ENCODE peak calls at places on chromosomes 11 and 22, in ten cellular contexts. B, T, O, F, P, J, W, U, Y and A are unnamed samples. For H3K9me3, the result is how much of the 10 kb centered on the place peaks cover.

GRCh38 chr11:3169952-3170755 is 5.0 kb upstream of the OSBPL5 start:
- DNase-seq in B (no peak), T (no peak), O (peak), F (no peak), P (no peak), J (no peak), W (no peak), U (no peak), Y (no peak), A (no peak)

GRCh38 chr11:64251722-64251985 is 324 bp downstream of the PLCB3 start:
- DNase-seq in B (no peak), T (no peak), O (no peak), F (no peak), P (no peak), J (no peak), W (peak), U (no peak), Y (no peak), A (no peak)

GRCh38 chr22:27335102-27335660 is 466.4 kb downstream of the MN1 start:
- DNase-seq in B (no peak), T (no peak), O (no peak), F (no peak), P (no peak), J (peak), W (no peak), U (no peak), Y (no peak), A (no peak)

GRCh38 chr11:63610604-63611394 is 3.4 kb downstream of the PLAAT3 start:
- DNase-seq in B (no peak), T (no peak), O (no peak), F (no peak), P (no peak), J (peak), W (no peak), U (no peak), Y (peak), A (peak)

GRCh38 chr11:2868604-2869526 is 16.7 kb downstream of the CDKN1C start:
- DNase-seq in B (no peak), T (no peak), O (no peak), F (no peak), P (no peak), J (no peak), W (no peak), U (no peak), Y (no peak), A (no peak)

GRCh38 chr11:60950933-60951610 is 904 bp downstream of the SLC15A3 start:
- DNase-seq in B (no peak), T (no peak), O (no peak), F (no peak), P (no peak), J (peak), W (no peak), U (peak), Y (no peak), A (peak)

GRCh38 chr11:123654566-123655081 is at the start of gene SCN3B:
- DNase-seq in B (peak), T (peak), O (peak), F (no peak), P (no peak), J (peak), W (peak), U (peak), Y (peak), A (peak)

GRCh38 chr22:17368727-17369552 is at the start of gene CECR2:
- DNase-seq in B (peak), T (peak), O (no peak), F (peak), P (peak), J (peak), W (no peak), U (peak), Y (no peak), A (peak)

GRCh38 chr11:59758638-59759037 is 3.5 kb downstream of the STX3 start:
- DNase-seq in B (no peak), T (no peak), O (no peak), F (no peak), P (no peak), J (no peak), W (no peak), U (no peak), Y (no peak), A (no peak)

GRCh38 chr22:30335236-30335635 is 8.5 kb upstream of the TBC1D10A start:
- DNase-seq in B (no peak), T (no peak), O (no peak), F (no peak), P (no peak), J (no peak), W (no peak), U (no peak), Y (no peak), A (no peak)

GRCh38 chr11:18243783-18244362 is 4.6 kb downstream of the SAA2 start:
- DNase-seq in B (peak), T (no peak), O (peak), F (peak), P (peak), J (peak), W (peak), U (peak), Y (peak), A (peak)

GRCh38 chr11:116111546-116111945 is 607.3 kb upstream of the CADM1 start:
- DNase-seq in B (no peak), T (no peak), O (no peak), F (no peak), P (no peak), J (no peak), W (no peak), U (no peak), Y (peak), A (no peak)

GRCh38 chr22:23714596-23715588 is 24.1 kb downstream of the RGL4 start:
- DNase-seq in B (no peak), T (no peak), O (no peak), F (no peak), P (no peak), J (no peak), W (no peak), U (no peak), Y (no peak), A (no peak)

GRCh38 chr22:36740716-36741115 is 35.2 kb downstream of the IFT27 start:
- DNase-seq in B (peak), T (no peak), O (no peak), F (no peak), P (no peak), J (no peak), W (no peak), U (peak), Y (peak), A (no peak)

GRCh38 chr11:5626191-5626590 is 1.4 kb downstream of the TRIM34 start:
- DNase-seq in B (no peak), T (no peak), O (peak), F (no peak), P (no peak), J (no peak), W (no peak), U (no peak), Y (no peak), A (no peak)

GRCh38 chr11:24642648-24643047 is 145.8 kb downstream of the LUZP2 start:
- DNase-seq in B (no peak), T (no peak), O (no peak), F (no peak), P (no peak), J (no peak), W (no peak), U (no peak), Y (no peak), A (no peak)

GRCh38 chr11:126371595-126371994 is 16.1 kb downstream of the ST3GAL4 start:
- DNase-seq in B (no peak), T (no peak), O (no peak), F (no peak), P (no peak), J (no peak), W (no peak), U (no peak), Y (no peak), A (peak)

GRCh38 chr11:3201112-3201581 is 17.5 kb downstream of the MRGPRG start:
- DNase-seq in B (no peak), T (no peak), O (no peak), F (no peak), P (no peak), J (no peak), W (no peak), U (no peak), Y (no peak), A (peak)

GRCh38 chr11:3807856-3808845 is at the start of gene PGAP2:
- DNase-seq in B (peak), T (peak), O (peak), F (no peak), P (peak), J (peak), W (peak), U (peak), Y (peak), A (peak)

GRCh38 chr22:40406063-40406890 is 35.9 kb downstream of the SGSM3 start:
- DNase-seq in B (no peak), T (no peak), O (no peak), F (no peak), P (no peak), J (no peak), W (no peak), U (no peak), Y (no peak), A (no peak)

GRCh38 chr11:36361901-36362391 is 65.9 kb downstream of the PRR5L start:
- DNase-seq in B (no peak), T (no peak), O (peak), F (no peak), P (peak), J (peak), W (no peak), U (no peak), Y (peak), A (no peak)

GRCh38 chr11:72061739-72062396 is 18.5 kb downstream of the NUMA1 start:
- DNase-seq in B (no peak), T (no peak), O (no peak), F (no peak), P (no peak), J (no peak), W (no peak), U (no peak), Y (no peak), A (no peak)

DNA sequence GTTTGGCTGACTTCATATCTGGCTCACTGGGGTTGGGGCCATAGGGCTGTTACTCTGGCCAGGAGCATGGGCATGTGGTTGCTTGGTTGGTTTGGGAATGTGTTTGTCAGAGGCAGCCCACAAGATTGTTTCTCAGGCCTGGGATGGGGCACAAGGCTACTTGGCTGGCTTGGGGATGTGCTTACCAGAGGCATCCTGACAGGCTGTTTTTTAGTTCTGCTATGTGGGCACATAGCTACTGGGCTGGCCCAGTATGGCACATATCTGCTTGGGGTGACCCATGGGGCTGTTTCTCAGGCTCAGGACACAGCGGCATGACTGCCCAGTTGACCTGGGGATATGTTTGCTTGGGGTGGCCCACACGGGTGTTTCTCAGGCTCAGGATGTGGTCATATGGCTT is 94.6 kb upstream of the PGR start:
- DNase-seq in B (no peak), T (no peak), O (no peak), F (no peak), P (no peak), J (no peak), W (no peak), U (no peak), Y (no peak), A (no peak)
- H3K9me3 ChIP-seq in B (under half), T (under half), O (under half), F (under half), P (under half), J (under half), W (under half), U (under half), Y (under half), A (under half)

GRCh38 chr22:42515896-42516295 is 3.7 kb downstream of the RRP7A start:
- DNase-seq in B (no peak), T (no peak), O (no peak), F (no peak), P (no peak), J (no peak), W (no peak), U (no peak), Y (peak), A (peak)

GRCh38 chr22:42520663-42521546 is 1.3 kb upstream of the RRP7A start:
- DNase-seq in B (no peak), T (no peak), O (no peak), F (no peak), P (peak), J (no peak), W (no peak), U (no peak), Y (no peak), A (no peak)

GRCh38 chr22:42522546-42522945 is 3.0 kb upstream of the RRP7A start:
- DNase-seq in B (no peak), T (no peak), O (no peak), F (no peak), P (no peak), J (no peak), W (no peak), U (no peak), Y (no peak), A (no peak)

DNA sequence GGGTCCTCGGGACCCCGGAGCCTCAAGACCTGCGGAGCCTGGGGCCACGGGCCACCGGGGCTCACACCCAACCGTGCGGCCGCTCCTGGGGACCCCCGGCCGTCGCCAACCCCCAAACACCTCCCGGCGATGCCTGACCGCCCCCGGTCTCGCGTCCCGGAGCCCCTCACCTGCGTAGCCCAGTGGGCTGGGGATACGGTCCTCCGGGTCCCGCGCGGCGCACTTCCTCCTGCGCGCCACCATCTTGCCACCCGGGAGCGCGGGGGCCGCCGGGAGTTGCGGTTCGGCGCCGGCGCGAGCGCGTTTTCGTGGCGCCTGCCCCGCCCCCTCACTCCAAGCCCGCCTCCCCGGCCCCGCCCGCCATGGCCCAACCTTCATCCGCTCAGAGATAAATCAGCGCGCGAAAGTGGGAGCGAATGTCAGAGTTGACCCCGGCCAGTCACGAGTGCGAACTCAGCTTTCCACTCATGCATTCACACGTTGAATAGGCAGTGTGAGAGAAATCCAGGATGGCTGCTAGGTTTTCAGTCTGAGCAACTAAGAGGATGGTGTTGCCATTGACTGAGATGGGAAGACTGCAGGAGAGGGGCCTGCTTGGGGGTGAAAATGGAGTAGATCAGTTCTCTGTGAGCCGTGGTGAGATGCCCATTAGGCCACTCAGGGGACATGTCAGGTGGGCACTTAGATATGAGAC is at the start of gene RRP7A:
- DNase-seq in B (peak), T (peak), O (peak), F (no peak), P (peak), J (peak), W (peak), U (peak), Y (peak), A (peak)
- TF ChIP-seq POLR2A in B (peak), T (peak), O (peak), F (peak), P (peak), J (peak), W (peak), U (peak), Y (peak), A (peak)

DNA sequence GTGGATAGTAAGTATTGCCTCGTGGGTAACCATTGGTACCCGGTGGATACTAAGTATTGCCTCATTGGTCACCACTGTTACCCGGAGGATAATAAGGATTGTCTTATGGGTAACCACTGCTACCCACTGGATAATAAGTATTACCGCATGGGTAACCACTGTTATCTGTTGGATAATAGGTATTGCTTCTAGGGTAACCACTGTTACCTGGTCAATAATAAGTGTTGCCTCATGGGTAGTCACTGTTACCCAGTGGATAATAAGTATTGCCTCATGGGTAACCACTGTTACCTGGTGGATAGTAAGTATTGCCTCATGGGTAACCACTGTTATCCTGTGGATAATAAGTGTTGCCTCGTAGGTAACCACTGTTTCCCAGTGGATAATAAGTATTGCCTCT is 22.6 kb upstream of the NXPE4 start:
- DNase-seq in B (no peak), T (no peak), O (no peak), F (no peak), P (no peak), J (no peak), W (no peak), U (no peak), Y (no peak), A (no peak)
- H3K9me3 ChIP-seq in B (under half), T (under half), O (under half), F (under half), P (under half), J (half or more), W (under half), U (under half), Y (under half), A (under half)

GRCh38 chr11:65651589-65652510 is 10.9 kb downstream of the RELA start:
- DNase-seq in B (peak), T (peak), O (peak), F (no peak), P (no peak), J (no peak), W (no peak), U (peak), Y (peak), A (peak)

GRCh38 chr11:65651339-65651588 is 11.5 kb downstream of the RELA start:
- DNase-seq in B (no peak), T (no peak), O (no peak), F (no peak), P (no peak), J (no peak), W (no peak), U (no peak), Y (no peak), A (no peak)

GRCh38 chr11:65650547-65651338 is 12.0 kb downstream of the RELA start:
- DNase-seq in B (no peak), T (no peak), O (no peak), F (no peak), P (no peak), J (no peak), W (no peak), U (no peak), Y (no peak), A (peak)

GRCh38 chr11:65653229-65654225 is 9.2 kb downstream of the RELA start:
- DNase-seq in B (peak), T (peak), O (no peak), F (no peak), P (no peak), J (no peak), W (peak), U (no peak), Y (no peak), A (peak)

GRCh38 chr11:65652511-65653228 is 10.0 kb downstream of the RELA start:
- DNase-seq in B (peak), T (peak), O (peak), F (peak), P (peak), J (peak), W (peak), U (peak), Y (peak), A (peak)
- TF ChIP-seq POLR2A in B (peak), T (peak), O (peak), F (peak), P (peak), J (no peak), W (peak), U (peak), Y (peak), A (peak)

DNA sequence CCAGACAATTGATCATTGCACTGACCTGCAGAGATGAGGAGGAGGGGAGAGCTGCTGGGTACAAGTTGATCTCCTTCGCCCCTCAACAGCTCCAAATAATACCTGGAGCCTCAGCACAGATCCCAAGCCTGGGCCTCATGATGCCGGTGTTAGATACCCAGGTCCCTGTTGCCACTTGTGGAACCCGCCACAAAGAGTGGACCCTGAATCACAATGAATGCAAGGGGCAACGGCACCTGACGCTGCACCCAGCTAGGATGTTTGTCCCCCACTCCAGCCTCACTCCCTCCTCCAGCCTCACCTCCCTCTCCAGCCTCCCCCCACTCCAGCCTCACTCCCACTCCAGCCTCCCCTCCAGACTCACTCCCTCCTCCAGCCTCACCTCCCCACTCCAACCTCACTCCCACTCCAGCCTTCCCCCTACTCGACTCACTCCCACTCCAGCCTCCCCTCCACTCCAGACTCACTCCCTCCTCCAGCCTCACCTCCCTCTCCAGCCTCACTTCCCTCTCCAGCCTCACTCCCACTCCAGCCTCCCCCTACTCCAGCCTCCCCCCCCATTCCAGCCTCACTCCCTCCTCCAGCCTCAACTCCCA is 879.0 kb downstream of the BRD1 start:
- DNase-seq in B (no peak), T (no peak), O (no peak), F (no peak), P (no peak), J (peak), W (no peak), U (peak), Y (peak), A (no peak)
- H3K9me3 ChIP-seq in B (under half), T (under half), O (under half), F (under half), P (under half), J (under half), W (under half), U (under half), Y (under half), A (under half)